ENCODE peak calls at places on chromosomes 13 and 19, in five cellular contexts. Q, E, R, W and Y are unnamed samples.

GRCh38 chr13:51542358-51542972 is 41.8 kb upstream of the WDFY2 start:
- DNase-seq in Q (no peak), E (no peak), R (no peak), W (no peak), Y (no peak)

GRCh38 chr19:51323481-51323891 is 12.0 kb downstream of the IGLON5 start:
- DNase-seq in Q (no peak), E (no peak), R (no peak), W (no peak), Y (no peak)

GRCh38 chr19:27974082-27974513 is 1238.9 kb downstream of the UQCRFS1 start:
- DNase-seq in Q (peak), E (no peak), R (peak), W (peak), Y (peak)

GRCh38 chr13:108288741-108289140 is 19.2 kb downstream of the TNFSF13B start:
- DNase-seq in Q (no peak), E (no peak), R (no peak), W (no peak), Y (no peak)

GRCh38 chr13:112974676-112975075 is 5.7 kb downstream of the MCF2L start:
- DNase-seq in Q (no peak), E (no peak), R (no peak), W (no peak), Y (no peak)

GRCh38 chr19:18274776-18275356 is 614 bp upstream of the IQCN start:
- DNase-seq in Q (peak), E (peak), R (peak), W (no peak), Y (peak)

GRCh38 chr19:14477417-14478112 is 2.4 kb upstream of the PTGER1 start:
- DNase-seq in Q (no peak), E (no peak), R (no peak), W (no peak), Y (no peak)

GRCh38 chr19:2573916-2574315 is 98.0 kb downstream of the GADD45B start:
- DNase-seq in Q (no peak), E (no peak), R (no peak), W (no peak), Y (no peak)

GRCh38 chr13:30851697-30852096 is 54.4 kb upstream of the MEDAG start:
- DNase-seq in Q (no peak), E (no peak), R (no peak), W (no peak), Y (no peak)

GRCh38 chr19:13085673-13086072 is 17.0 kb downstream of the LYL1 start:
- DNase-seq in Q (no peak), E (no peak), R (no peak), W (no peak), Y (no peak)

GRCh38 chr19:4844348-4845179 is 13.1 kb upstream of the TICAM1 start:
- DNase-seq in Q (peak), E (no peak), R (no peak), W (no peak), Y (no peak)

GRCh38 chr19:6773323-6773931 is 919 bp downstream of the VAV1 start:
- DNase-seq in Q (no peak), E (no peak), R (no peak), W (no peak), Y (no peak)

GRCh38 chr19:342801-343421 is 1.7 kb downstream of the MIER2 start:
- DNase-seq in Q (peak), E (peak), R (no peak), W (no peak), Y (peak)

GRCh38 chr19:11377237-11377636 is 2.8 kb downstream of the SWSAP1 start:
- DNase-seq in Q (peak), E (peak), R (no peak), W (no peak), Y (no peak)
- TF ChIP-seq CTCF in Q (no peak), E (no peak), R (no peak), W (no peak), Y (no peak)

DNA sequence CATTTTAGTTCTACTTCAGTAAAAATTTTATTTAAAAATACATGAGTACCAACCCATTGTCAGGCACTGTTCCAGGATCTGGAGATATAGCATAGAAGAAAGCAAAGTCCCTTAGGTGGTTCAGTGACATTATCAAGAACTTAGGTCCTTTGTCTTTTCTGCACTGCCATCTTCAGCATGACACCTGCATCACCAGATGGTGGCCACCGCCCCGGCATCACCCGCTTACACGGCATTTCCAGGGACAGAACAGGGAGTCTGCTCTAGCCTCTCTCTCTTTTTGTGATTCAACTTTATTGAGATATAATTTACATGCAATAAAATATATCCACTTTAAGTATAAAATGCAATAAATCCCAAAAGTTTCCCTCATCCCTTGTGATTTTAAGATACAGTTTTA is 23.5 kb downstream of the DYRK1B start:
- DNase-seq in Q (no peak), E (no peak), R (no peak), W (no peak), Y (no peak)
- TF ChIP-seq CTCF in Q (no peak), E (no peak), R (no peak), W (no peak), Y (no peak)

DNA sequence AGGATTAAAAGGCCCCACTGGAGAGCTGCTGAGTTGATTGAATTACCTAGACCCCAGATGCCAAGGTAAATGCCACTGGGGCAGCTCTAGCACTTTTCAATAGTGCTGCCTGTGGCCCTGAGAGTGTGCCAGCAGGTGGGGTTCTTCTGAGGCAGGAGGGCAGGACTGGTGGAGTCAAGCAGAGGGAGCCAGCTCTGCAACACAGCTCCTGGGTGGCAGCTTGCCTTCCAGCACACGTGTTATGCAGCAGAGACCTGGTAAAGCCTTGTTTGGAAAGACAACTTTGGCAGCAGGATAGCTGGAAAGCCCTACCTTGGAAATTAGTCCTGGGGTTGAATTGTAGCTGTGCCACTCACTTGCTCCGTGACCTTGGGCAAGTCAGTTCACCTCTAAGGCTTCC is 306.6 kb downstream of the ATP8A2 start:
- DNase-seq in Q (no peak), E (no peak), R (no peak), W (no peak), Y (peak)
- TF ChIP-seq CTCF in Q (no peak), E (no peak), R (no peak), W (no peak), Y (no peak)

GRCh38 chr13:59178344-59178743 is 985.4 kb downstream of the DIAPH3 start:
- DNase-seq in Q (peak), E (no peak), R (no peak), W (no peak), Y (no peak)
- TF ChIP-seq CTCF in Q (peak), E (no peak), R (peak), W (no peak), Y (no peak)

GRCh38 chr19:49347191-49347590 is 12.0 kb downstream of the CD37 start:
- DNase-seq in Q (no peak), E (no peak), R (no peak), W (no peak), Y (no peak)

GRCh38 chr19:49344516-49345423 is 9.6 kb downstream of the CD37 start:
- DNase-seq in Q (no peak), E (no peak), R (no peak), W (no peak), Y (no peak)

GRCh38 chr19:49348305-49349188 is 13.3 kb downstream of the CD37 start:
- DNase-seq in Q (no peak), E (no peak), R (no peak), W (no peak), Y (no peak)

GRCh38 chr19:49349567-49349966 is 12.6 kb downstream of the TEAD2 start:
- DNase-seq in Q (no peak), E (no peak), R (no peak), W (no peak), Y (no peak)

GRCh38 chr19:49347835-49348234 is 12.6 kb downstream of the CD37 start:
- DNase-seq in Q (peak), E (peak), R (peak), W (no peak), Y (peak)
- TF ChIP-seq CTCF in Q (peak), E (no peak), R (peak), W (no peak), Y (no peak)

GRCh38 chr13:41608779-41609178 is 151.4 kb downstream of the RGCC start:
- DNase-seq in Q (no peak), E (no peak), R (no peak), W (no peak), Y (no peak)

GRCh38 chr13:41610426-41610825 is 153.1 kb downstream of the RGCC start:
- DNase-seq in Q (peak), E (peak), R (peak), W (no peak), Y (peak)

GRCh38 chr13:41609828-41610227 is 152.5 kb downstream of the RGCC start:
- DNase-seq in Q (no peak), E (no peak), R (no peak), W (no peak), Y (no peak)

GRCh38 chr13:41613471-41613870 is 156.1 kb downstream of the RGCC start:
- DNase-seq in Q (no peak), E (no peak), R (peak), W (no peak), Y (no peak)

GRCh38 chr13:41611385-41611784 is 154.0 kb downstream of the RGCC start:
- DNase-seq in Q (no peak), E (no peak), R (peak), W (no peak), Y (no peak)
- TF ChIP-seq CTCF in Q (no peak), E (no peak), R (peak), W (no peak), Y (no peak)

GRCh38 chr19:38852231-38853044 is 2.7 kb upstream of the HNRNPL start:
- DNase-seq in Q (peak), E (peak), R (peak), W (peak), Y (peak)
- TF ChIP-seq CTCF in Q (no peak), E (no peak), R (no peak), W (no peak), Y (no peak)

GRCh38 chr13:94346261-94347019 is 133.0 kb downstream of the DCT start:
- DNase-seq in Q (no peak), E (no peak), R (no peak), W (no peak), Y (no peak)

GRCh38 chr13:94344126-94344863 is 135.2 kb downstream of the DCT start:
- DNase-seq in Q (no peak), E (no peak), R (no peak), W (no peak), Y (no peak)

GRCh38 chr13:94342436-94343242 is 136.8 kb downstream of the DCT start:
- DNase-seq in Q (no peak), E (no peak), R (no peak), W (no peak), Y (no peak)

GRCh38 chr13:94343243-94343585 is 136.3 kb downstream of the DCT start:
- DNase-seq in Q (no peak), E (no peak), R (no peak), W (no peak), Y (no peak)

GRCh38 chr13:94345374-94346195 is 133.9 kb downstream of the DCT start:
- DNase-seq in Q (peak), E (peak), R (no peak), W (no peak), Y (no peak)
- TF ChIP-seq CTCF in Q (peak), E (peak), R (no peak), W (no peak), Y (no peak)

DNA sequence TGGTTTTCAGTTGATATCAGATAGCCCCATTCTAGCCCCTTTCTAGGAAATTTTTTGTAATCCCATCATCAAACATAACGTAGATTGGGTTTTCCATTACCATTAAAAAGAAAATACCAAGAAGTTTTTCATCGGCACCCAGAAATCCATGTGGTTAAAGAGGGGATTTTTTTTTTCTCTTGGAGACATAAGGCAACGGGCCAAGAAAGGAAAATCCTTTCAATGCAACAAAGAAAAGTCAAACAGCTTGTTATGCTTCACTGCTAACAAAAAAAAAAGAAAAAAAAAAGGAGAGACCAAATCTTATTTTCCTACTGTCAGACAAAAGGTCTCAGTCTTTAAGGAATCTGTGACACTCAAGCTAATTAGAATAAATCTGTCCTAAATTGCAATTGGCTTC is 177.8 kb upstream of the MIR17HG start:
- DNase-seq in Q (no peak), E (no peak), R (no peak), W (no peak), Y (no peak)
- TF ChIP-seq CTCF in Q (no peak), E (no peak), R (no peak), W (no peak), Y (no peak)

GRCh38 chr19:35320285-35320706 is 8.7 kb upstream of the CD22 start:
- DNase-seq in Q (no peak), E (no peak), R (no peak), W (no peak), Y (no peak)
- TF ChIP-seq CTCF in Q (no peak), E (no peak), R (no peak), W (no peak), Y (no peak)